ENCODE peak calls at places on chromosomes 7 and 10, in five cellular contexts. D is keratinocyte, V is ovary, S is AG04450, G is A549. A is an unnamed sample.

GRCh38 chr10:23505797-23506465 is 67.1 kb downstream of the OTUD1 start:
- DNase-seq in D (no peak), V (no peak), S (no peak), G (no peak), A (no peak)

GRCh38 chr10:87591589-87591886 is 68.1 kb upstream of the PAPSS2 start:
- DNase-seq in D (no peak), V (no peak), S (no peak), G (no peak), A (no peak)

GRCh38 chr10:104811166-104811565 is 170.1 kb downstream of the SORCS3 start:
- DNase-seq in D (no peak), V (no peak), S (no peak), G (no peak), A (no peak)

GRCh38 chr7:158631574-158632195 is 44.1 kb upstream of the PTPRN2 start:
- DNase-seq in D (no peak), V (no peak), S (no peak), G (no peak), A (no peak)

GRCh38 chr10:99172130-99172738 is 63.4 kb downstream of the HPSE2 start:
- DNase-seq in D (peak), V (no peak), S (peak), G (peak), A (no peak)

GRCh38 chr7:4883352-4884144 is at the start of gene RADIL:
- DNase-seq in D (peak), V (peak), S (no peak), G (peak), A (peak)

GRCh38 chr7:3504384-3504783 is 203.3 kb downstream of the SDK1 start:
- DNase-seq in D (no peak), V (no peak), S (no peak), G (no peak), A (no peak)

GRCh38 chr7:77368974-77369373 is 47.2 kb downstream of the GSAP start:
- DNase-seq in D (no peak), V (no peak), S (no peak), G (no peak), A (no peak)

GRCh38 chr10:95397747-95398146 is 106.9 kb upstream of the PDLIM1 start:
- DNase-seq in D (no peak), V (no peak), S (no peak), G (no peak), A (no peak)

GRCh38 chr7:18429547-18429946 is 66.0 kb upstream of the HDAC9 start:
- DNase-seq in D (no peak), V (no peak), S (no peak), G (no peak), A (no peak)

GRCh38 chr10:69633673-69634635 is 3.9 kb downstream of the FAM241B start:
- DNase-seq in D (no peak), V (no peak), S (no peak), G (no peak), A (no peak)

GRCh38 chr10:78405231-78405630 is 371.6 kb downstream of the RPS24 start:
- DNase-seq in D (no peak), V (no peak), S (no peak), G (no peak), A (no peak)

GRCh38 chr10:1292611-1293021 is 236.4 kb downstream of the WDR37 start:
- DNase-seq in D (no peak), V (no peak), S (no peak), G (no peak), A (no peak)

GRCh38 chr10:11463111-11463510 is 148.3 kb downstream of the USP6NL start:
- DNase-seq in D (no peak), V (no peak), S (no peak), G (no peak), A (no peak)

GRCh38 chr10:7408494-7409044 is 2.3 kb downstream of the SFMBT2 start:
- DNase-seq in D (no peak), V (peak), S (no peak), G (peak), A (peak)

GRCh38 chr10:96995851-96996250 is 163.8 kb downstream of the LCOR start:
- DNase-seq in D (no peak), V (no peak), S (no peak), G (no peak), A (no peak)

GRCh38 chr10:14658331-14659122 is 116.2 kb downstream of the FAM107B start:
- DNase-seq in D (peak), V (no peak), S (peak), G (peak), A (no peak)
- H3K27ac ChIP-seq in D (peak), V (no peak), S (no peak), G (peak), A (no peak)

GRCh38 chr7:31123726-31124125 is 71.6 kb downstream of the ADCYAP1R1 start:
- DNase-seq in D (no peak), V (no peak), S (no peak), G (no peak), A (no peak)

GRCh38 chr7:31125171-31125570 is 73.1 kb downstream of the ADCYAP1R1 start:
- DNase-seq in D (no peak), V (no peak), S (no peak), G (no peak), A (no peak)

GRCh38 chr7:31126976-31127375 is 74.9 kb downstream of the ADCYAP1R1 start:
- DNase-seq in D (no peak), V (no peak), S (no peak), G (no peak), A (no peak)

GRCh38 chr7:31133497-31133896 is 81.4 kb downstream of the ADCYAP1R1 start:
- DNase-seq in D (no peak), V (no peak), S (no peak), G (no peak), A (no peak)

DNA sequence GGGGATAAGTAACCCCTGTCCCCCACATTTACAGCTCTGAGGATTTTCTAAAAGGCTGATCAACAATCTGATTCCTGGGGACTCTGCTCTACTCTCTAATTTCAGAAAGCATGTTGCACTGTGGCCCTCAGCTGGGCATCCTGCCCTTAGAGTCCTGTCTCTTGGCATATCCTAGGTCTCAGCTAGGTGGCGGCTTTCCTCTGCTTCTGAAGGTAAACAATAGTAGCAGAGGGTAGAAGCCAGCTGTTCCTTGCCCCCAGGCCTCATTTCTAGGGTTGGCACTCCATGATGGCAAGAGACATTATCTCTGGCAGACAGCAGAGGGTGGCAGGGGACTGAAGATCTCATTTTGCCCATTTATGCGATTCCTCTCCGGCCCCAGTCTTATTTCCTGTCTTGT is 77.0 kb downstream of the ADCYAP1R1 start:
- DNase-seq in D (no peak), V (no peak), S (no peak), G (no peak), A (no peak)
- TF ChIP-seq CTCF in D (peak), V (no peak), S (no peak), G (no peak), A (no peak)

GRCh38 chr10:102280397-102281015 is 35.2 kb downstream of the GBF1 start:
- DNase-seq in D (no peak), V (no peak), S (no peak), G (no peak), A (no peak)
- H3K27ac ChIP-seq in D (peak), V (no peak), S (no peak), G (no peak), A (peak)

GRCh38 chr7:99311702-99312101 is 14.0 kb upstream of the ARPC1A start:
- DNase-seq in D (no peak), V (no peak), S (no peak), G (no peak), A (no peak)
- TF ChIP-seq CTCF in D (peak), V (no peak), S (no peak), G (no peak), A (no peak)

A was measured in heart left ventricle.